ENCODE peak calls at places on chromosomes 11 and 22, in eight cellular contexts. S is right atrium auricular region; M is heart left ventricle; N is uterus; Q is A549; A is CD4-positive, alpha-beta T cell; G is astrocyte of the spinal cord; E is mammary epithelial cell. K is an unnamed sample.

GRCh38 chr11:35529971-35530495 is 4.6 kb upstream of the PAMR1 start:
- DNase-seq in Q (no peak), S (no peak), E (peak), M (peak), N (peak), G (peak), A (no peak), K (peak)

GRCh38 chr11:96642584-96642983 is 252.8 kb downstream of the JRKL start:
- DNase-seq in S (no peak), M (no peak), G (no peak), N (no peak), E (no peak), A (no peak), Q (no peak), K (no peak)

GRCh38 chr11:118217575-118217974 is 7.2 kb downstream of the JAML start:
- DNase-seq in N (no peak), E (no peak), A (no peak), S (no peak), G (no peak), M (no peak), Q (no peak), K (no peak)

GRCh38 chr11:85805387-85805786 is 5.6 kb downstream of the SYTL2 start:
- DNase-seq in M (no peak), S (no peak), N (no peak), E (peak), G (peak), A (no peak), Q (no peak), K (no peak)

GRCh38 chr11:127993788-127994187 is 593.6 kb downstream of the ETS1 start:
- DNase-seq in S (no peak), N (no peak), G (no peak), Q (peak), A (no peak), E (no peak), M (no peak), K (no peak)

GRCh38 chr22:22834783-22835182 is 52.8 kb upstream of the IGLL5 start:
- DNase-seq in A (no peak), E (no peak), Q (no peak), S (no peak), M (no peak), G (no peak), N (no peak), K (no peak)

GRCh38 chr11:33248416-33248957 is 8.7 kb upstream of the HIPK3 start:
- DNase-seq in Q (no peak), G (no peak), E (peak), A (no peak), M (no peak), S (no peak), N (no peak), K (peak)

GRCh38 chr11:126392638-126393023 is 37.1 kb downstream of the ST3GAL4 start:
- DNase-seq in M (no peak), A (no peak), G (no peak), Q (no peak), N (no peak), E (no peak), S (no peak), K (no peak)

GRCh38 chr22:19128009-19128401 is 3.1 kb upstream of the TSSK2 start:
- DNase-seq in E (no peak), S (no peak), N (no peak), M (no peak), Q (no peak), G (no peak), A (no peak), K (no peak)

GRCh38 chr22:19126309-19126666 is 4.1 kb upstream of the DGCR2 start:
- DNase-seq in N (no peak), A (no peak), S (no peak), Q (no peak), G (no peak), E (no peak), M (no peak), K (no peak)

GRCh38 chr22:19128946-19129727 is 2.0 kb upstream of the TSSK2 start:
- DNase-seq in N (no peak), E (no peak), A (no peak), S (no peak), G (no peak), Q (no peak), M (peak), K (no peak)

GRCh38 chr22:19126874-19127273 is 4.2 kb upstream of the TSSK2 start:
- DNase-seq in E (no peak), S (no peak), Q (no peak), A (no peak), M (no peak), N (no peak), G (no peak), K (no peak)

DNA sequence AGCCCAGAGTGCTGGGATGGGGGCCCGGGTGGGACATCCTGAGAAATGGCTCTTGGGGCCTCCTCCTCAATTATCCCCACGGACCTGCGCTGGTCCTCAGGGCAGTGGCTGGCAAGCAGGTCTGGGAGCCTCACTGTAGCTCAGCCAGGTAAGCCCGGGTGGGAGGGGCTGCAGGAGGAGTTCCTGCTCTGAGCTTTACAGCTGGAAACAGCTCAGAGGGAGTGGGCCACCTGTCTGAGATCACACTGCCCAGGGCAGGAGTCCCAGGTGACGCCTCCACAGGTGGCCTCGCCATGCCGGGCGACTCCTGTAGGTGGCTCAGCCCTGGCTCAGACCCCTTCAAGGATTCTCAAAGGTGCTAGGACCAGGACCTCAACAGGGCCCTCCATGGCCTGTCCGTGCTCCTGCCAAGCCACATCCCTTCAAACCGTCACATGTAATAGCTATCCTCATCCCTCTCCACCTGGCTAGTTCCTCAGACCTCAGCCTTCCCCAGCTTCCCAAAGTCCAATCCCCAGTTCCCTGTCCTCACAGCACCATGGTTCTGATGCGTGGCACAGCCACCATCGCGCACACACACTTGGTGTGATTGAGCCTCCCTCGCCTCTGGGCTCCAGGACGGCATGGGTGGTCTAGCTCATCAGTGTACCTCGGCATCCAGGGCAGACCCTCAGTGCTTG is 3.6 kb upstream of the TSSK2 start:
- DNase-seq in Q (no peak), S (no peak), A (no peak), M (peak), G (no peak), N (no peak), E (no peak), K (no peak)
- TF ChIP-seq CTCF in Q (no peak), S (no peak), A (no peak), M (no peak), G (no peak), N (no peak), E (no peak), K (no peak)

GRCh38 chr11:11898648-11899047 is 56.9 kb downstream of the USP47 start:
- DNase-seq in M (no peak), Q (no peak), S (no peak), G (no peak), A (no peak), E (no peak), N (no peak), K (no peak)

GRCh38 chr11:11899401-11899800 is 57.6 kb downstream of the USP47 start:
- DNase-seq in E (no peak), M (no peak), Q (no peak), N (no peak), A (no peak), S (no peak), G (no peak), K (no peak)

GRCh38 chr11:11894486-11894885 is 52.7 kb downstream of the USP47 start:
- DNase-seq in S (no peak), G (peak), A (no peak), Q (no peak), M (no peak), N (no peak), E (no peak), K (no peak)

DNA sequence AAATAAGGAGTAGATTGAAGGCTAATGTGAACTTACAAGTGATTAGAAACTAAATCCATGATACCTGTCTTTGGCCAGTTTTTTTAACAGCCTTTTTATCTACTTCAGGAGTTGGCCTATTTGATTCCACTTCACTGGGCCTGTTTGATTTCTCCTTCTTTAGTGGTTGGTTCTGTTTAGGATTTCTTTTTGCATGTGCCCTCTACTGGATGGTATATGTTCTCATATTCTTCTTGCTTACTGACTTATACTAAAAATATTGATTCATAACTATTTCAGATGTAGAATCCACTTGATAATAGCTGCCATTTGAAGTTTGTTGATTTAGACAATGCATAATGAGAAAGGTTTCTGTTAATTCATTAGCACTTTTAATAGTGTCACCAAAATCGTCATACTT is 53.9 kb downstream of the USP47 start:
- DNase-seq in A (no peak), G (no peak), E (no peak), S (no peak), N (no peak), Q (no peak), M (no peak), K (no peak)
- TF ChIP-seq CTCF in A (no peak), G (peak), E (peak), S (peak), N (no peak), Q (peak), M (no peak), K (peak)

GRCh38 chr11:76119032-76119431 is 87.3 kb downstream of the WNT11 start:
- DNase-seq in Q (no peak), A (no peak), G (no peak), E (no peak), M (no peak), N (no peak), S (no peak), K (no peak)
- TF ChIP-seq CTCF in Q (no peak), A (no peak), G (no peak), E (no peak), M (no peak), N (no peak), S (no peak), K (no peak)

DNA sequence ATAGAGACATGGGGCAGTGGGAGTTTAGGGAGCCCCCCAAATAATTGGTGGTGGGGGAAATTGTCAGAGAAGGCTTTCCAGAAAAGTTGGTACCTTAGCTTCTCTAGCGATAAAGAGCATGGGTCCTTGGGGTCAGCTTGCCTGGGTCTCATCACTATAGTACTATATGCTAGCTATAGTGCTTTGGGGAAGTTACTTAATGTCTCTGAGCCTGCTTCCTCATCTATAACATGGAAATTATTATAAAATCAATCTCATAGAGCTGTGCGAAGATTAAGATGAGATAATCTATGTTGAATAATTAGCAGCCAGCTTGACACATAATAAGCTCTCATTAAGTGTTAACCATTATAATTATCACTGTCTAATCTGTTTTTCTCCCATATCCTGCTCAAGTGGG is 41.2 kb downstream of the STIM1 start:
- DNase-seq in G (no peak), S (no peak), E (no peak), A (no peak), N (no peak), Q (no peak), M (no peak), K (no peak)
- TF ChIP-seq CTCF in G (no peak), S (no peak), E (no peak), A (no peak), N (no peak), Q (no peak), M (no peak), K (no peak)

GRCh38 chr11:132099692-132100091 is 729.3 kb downstream of the NTM start:
- DNase-seq in S (no peak), Q (no peak), G (no peak), M (no peak), E (no peak), N (no peak), A (no peak), K (no peak)
- TF ChIP-seq CTCF in S (peak), Q (no peak), G (peak), M (peak), E (peak), N (no peak), A (no peak), K (peak)

DNA sequence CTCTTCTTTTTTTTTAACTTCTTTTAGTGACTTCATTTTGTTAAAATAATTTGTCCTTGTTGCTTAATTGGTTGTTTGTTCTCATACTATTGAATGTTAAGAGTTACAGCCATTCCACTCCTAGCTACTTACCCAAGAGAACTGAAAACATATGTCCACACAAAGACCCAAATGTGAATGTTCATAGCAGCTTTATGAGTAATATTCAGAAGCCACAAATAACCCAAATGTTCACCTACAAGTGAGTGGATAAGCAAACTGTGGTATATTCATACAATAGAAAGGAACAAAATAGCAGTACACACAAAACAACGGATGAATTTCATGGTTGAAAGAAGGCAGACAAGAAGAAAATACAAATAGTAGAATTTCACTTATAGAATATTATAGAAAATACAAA is 1.4 kb upstream of the OR4D11 start:
- DNase-seq in M (no peak), N (no peak), G (no peak), S (no peak), E (no peak), A (no peak), Q (no peak), K (no peak)
- TF ChIP-seq CTCF in M (no peak), N (no peak), G (no peak), S (no peak), E (no peak), A (no peak), Q (no peak), K (no peak)

GRCh38 chr11:13666708-13667107 is 1.8 kb upstream of the FAR1 start:
- DNase-seq in G (no peak), A (no peak), E (no peak), M (no peak), Q (no peak), S (no peak), N (no peak), K (no peak)

GRCh38 chr11:13667245-13667644 is 1.2 kb upstream of the FAR1 start:
- DNase-seq in E (peak), A (no peak), S (no peak), N (no peak), G (peak), Q (no peak), M (no peak), K (no peak)

GRCh38 chr11:13661074-13661623 is 7.3 kb upstream of the FAR1 start:
- DNase-seq in N (no peak), Q (no peak), G (no peak), A (no peak), E (no peak), S (no peak), M (no peak), K (no peak)

GRCh38 chr11:13663631-13664071 is 4.8 kb upstream of the FAR1 start:
- DNase-seq in M (no peak), N (no peak), E (peak), G (peak), Q (no peak), A (no peak), S (no peak), K (peak)

GRCh38 chr11:13664351-13664750 is 4.1 kb upstream of the FAR1 start:
- DNase-seq in E (peak), S (no peak), N (no peak), G (no peak), Q (no peak), A (no peak), M (no peak), K (no peak)
- TF ChIP-seq CTCF in E (no peak), S (no peak), N (no peak), G (no peak), Q (no peak), A (no peak), M (no peak), K (no peak)

DNA sequence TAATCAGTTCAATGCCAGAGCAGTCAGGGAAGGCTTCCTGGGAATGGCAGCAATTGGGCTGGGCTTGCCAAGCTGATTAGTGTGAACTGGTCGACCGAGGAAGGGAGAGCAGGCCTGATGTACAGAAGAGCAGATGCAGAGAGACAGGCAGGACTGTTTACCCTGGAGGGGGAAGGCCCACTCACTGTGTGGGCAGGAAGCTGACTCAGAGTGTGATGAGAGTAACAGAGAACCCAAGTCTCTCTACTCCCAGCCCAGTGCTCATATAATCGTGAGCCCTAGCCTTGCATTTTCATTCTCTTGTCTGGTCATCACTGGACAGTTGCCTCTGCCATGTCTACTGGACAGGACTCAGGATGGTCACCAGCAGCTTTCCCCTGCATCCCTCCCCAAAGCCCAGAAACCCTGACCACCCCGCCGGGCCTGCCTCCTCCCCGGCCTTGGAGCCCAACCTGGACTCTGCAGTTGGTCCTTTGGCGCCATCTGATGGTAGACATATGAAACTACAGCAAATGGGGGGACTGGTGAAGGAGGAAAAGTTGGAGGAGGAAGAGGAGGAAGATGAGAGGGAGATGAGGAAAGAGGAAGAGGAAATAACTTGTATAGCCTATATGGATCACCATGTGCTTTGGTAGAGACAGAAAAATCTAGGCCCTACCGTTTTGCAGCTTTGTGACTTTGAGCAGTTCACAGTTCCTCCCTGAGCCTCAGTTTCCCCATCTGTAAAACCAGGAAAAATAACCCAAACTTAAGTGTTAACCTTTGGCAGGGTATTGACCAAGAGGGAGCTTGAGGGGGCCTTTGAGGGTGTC is 43.4 kb upstream of the PRDM11 start:
- DNase-seq in M (peak), N (no peak), Q (peak), E (peak), A (peak), S (peak), G (peak), K (peak)
- TF ChIP-seq CTCF in M (peak), N (peak), Q (peak), E (peak), A (peak), S (peak), G (peak), K (peak)

GRCh38 chr22:41096391-41096790 is 4.0 kb downstream of the EP300 start:
- DNase-seq in G (no peak), N (no peak), E (no peak), S (no peak), Q (no peak), M (no peak), A (no peak), K (no peak)

GRCh38 chr22:41091139-41092022 is 1.0 kb upstream of the EP300 start:
- DNase-seq in N (peak), A (peak), Q (peak), E (peak), S (peak), G (peak), M (peak), K (peak)

GRCh38 chr22:41094036-41094435 is 1.6 kb downstream of the EP300 start:
- DNase-seq in N (no peak), Q (no peak), M (no peak), E (peak), S (no peak), A (no peak), G (peak), K (peak)

GRCh38 chr22:41092847-41093371 is 517 bp downstream of the EP300 start:
- DNase-seq in N (no peak), Q (peak), E (peak), S (no peak), A (no peak), G (peak), M (peak), K (peak)

GRCh38 chr22:41092023-41092817 is at the start of gene EP300:
- DNase-seq in M (peak), N (peak), Q (peak), G (peak), A (peak), S (peak), E (peak), K (peak)
- TF ChIP-seq CTCF in M (peak), N (no peak), Q (no peak), G (peak), A (peak), S (peak), E (no peak), K (peak)

K was measured in fibroblast of villous mesenchyme.